ENCODE peak calls at places on chromosomes 2 and 18, in five cellular contexts. One of them, this sample, is unnamed.

GRCh38 chr2:4938246-4938645 is 753.9 kb upstream of the SOX11 start:
- DNase-seq in neural progenitor cell: no peak
- DNase-seq in thoracic aorta: no peak
- DNase-seq in dorsolateral prefrontal cortex: no peak
- DNase-seq in PC-3: no peak
- DNase-seq in this sample: no peak

GRCh38 chr18:8163287-8163959 is 445.8 kb upstream of the RAB12 start:
- DNase-seq in neural progenitor cell: no peak
- DNase-seq in thoracic aorta: no peak
- DNase-seq in dorsolateral prefrontal cortex: no peak
- DNase-seq in PC-3: no peak
- DNase-seq in this sample: no peak

GRCh38 chr18:57050314-57050949 is 96.5 kb upstream of the BOD1L2 start:
- DNase-seq in neural progenitor cell: no peak
- DNase-seq in thoracic aorta: no peak
- DNase-seq in dorsolateral prefrontal cortex: no peak
- DNase-seq in PC-3: no peak
- DNase-seq in this sample: no peak

GRCh38 chr2:191250400-191250799 is 5.2 kb downstream of the MYO1B start:
- DNase-seq in neural progenitor cell: no peak
- DNase-seq in thoracic aorta: no peak
- DNase-seq in dorsolateral prefrontal cortex: no peak
- DNase-seq in PC-3: peak; percentile 51
- DNase-seq in this sample: no peak

GRCh38 chr2:237600205-237600846 is 9.8 kb upstream of the RAB17 start:
- DNase-seq in neural progenitor cell: no peak
- DNase-seq in thoracic aorta: no peak
- DNase-seq in dorsolateral prefrontal cortex: no peak
- DNase-seq in PC-3: no peak
- DNase-seq in this sample: peak; percentile 7

GRCh38 chr2:7881038-7881437 is 800.8 kb upstream of the ID2 start:
- DNase-seq in neural progenitor cell: no peak
- DNase-seq in thoracic aorta: no peak
- DNase-seq in dorsolateral prefrontal cortex: no peak
- DNase-seq in PC-3: no peak
- DNase-seq in this sample: no peak

GRCh38 chr2:231716641-231717280 is 8.4 kb downstream of the PTMA start:
- DNase-seq in neural progenitor cell: no peak
- DNase-seq in thoracic aorta: no peak
- DNase-seq in dorsolateral prefrontal cortex: no peak
- DNase-seq in PC-3: peak; percentile 39
- DNase-seq in this sample: no peak

GRCh38 chr18:11320981-11321380 is 171.6 kb upstream of the PIEZO2 start:
- DNase-seq in neural progenitor cell: no peak
- DNase-seq in thoracic aorta: no peak
- DNase-seq in dorsolateral prefrontal cortex: no peak
- DNase-seq in PC-3: peak; percentile 52
- DNase-seq in this sample: no peak

GRCh38 chr2:29936005-29936404 is 14.6 kb upstream of the ALK start:
- DNase-seq in neural progenitor cell: no peak
- DNase-seq in thoracic aorta: no peak
- DNase-seq in dorsolateral prefrontal cortex: no peak
- DNase-seq in PC-3: no peak
- DNase-seq in this sample: no peak

GRCh38 chr2:72883356-72883962 is 3.7 kb upstream of the SPR start:
- DNase-seq in neural progenitor cell: peak; percentile 84
- DNase-seq in thoracic aorta: no peak
- DNase-seq in dorsolateral prefrontal cortex: no peak
- DNase-seq in PC-3: peak; percentile 53
- DNase-seq in this sample: no peak

GRCh38 chr2:176140520-176141317 is 10.6 kb upstream of the HOXD4 start:
- DNase-seq in neural progenitor cell: peak; percentile 93
- DNase-seq in thoracic aorta: no peak
- DNase-seq in dorsolateral prefrontal cortex: peak; percentile 55
- DNase-seq in PC-3: peak; percentile 85
- DNase-seq in this sample: peak; percentile 65

GRCh38 chr2:176115883-176116813 is at the start of gene HOXD10:
- DNase-seq in neural progenitor cell: peak; percentile 65
- DNase-seq in thoracic aorta: no peak
- DNase-seq in dorsolateral prefrontal cortex: no peak
- DNase-seq in PC-3: no peak
- DNase-seq in this sample: no peak

GRCh38 chr2:129885735-129886134 is 93.7 kb upstream of the RAB6C start:
- DNase-seq in neural progenitor cell: peak; percentile 39
- DNase-seq in thoracic aorta: no peak
- DNase-seq in dorsolateral prefrontal cortex: no peak
- DNase-seq in PC-3: no peak
- DNase-seq in this sample: no peak

GRCh38 chr2:98835831-98836385 is 100.1 kb downstream of the CRACDL start:
- DNase-seq in neural progenitor cell: no peak
- DNase-seq in thoracic aorta: no peak
- DNase-seq in dorsolateral prefrontal cortex: no peak
- DNase-seq in PC-3: peak; percentile 39
- DNase-seq in this sample: peak; percentile 29

GRCh38 chr2:15331787-15332186 is 229.3 kb downstream of the NBAS start:
- DNase-seq in neural progenitor cell: no peak
- DNase-seq in thoracic aorta: no peak
- DNase-seq in dorsolateral prefrontal cortex: no peak
- DNase-seq in PC-3: no peak
- DNase-seq in this sample: no peak

GRCh38 chr2:188751786-188752185 is 222.4 kb upstream of the COL3A1 start:
- DNase-seq in neural progenitor cell: no peak
- DNase-seq in thoracic aorta: no peak
- DNase-seq in dorsolateral prefrontal cortex: no peak
- DNase-seq in PC-3: peak; percentile 63
- DNase-seq in this sample: no peak

GRCh38 chr18:74689251-74689650 is 91.6 kb downstream of the ZNF407 start:
- DNase-seq in neural progenitor cell: no peak
- DNase-seq in thoracic aorta: no peak
- DNase-seq in dorsolateral prefrontal cortex: no peak
- DNase-seq in PC-3: no peak
- DNase-seq in this sample: no peak

GRCh38 chr2:238158807-238159539 is at the start of gene ERFE:
- DNase-seq in neural progenitor cell: peak; percentile 88
- DNase-seq in thoracic aorta: no peak
- DNase-seq in dorsolateral prefrontal cortex: no peak
- DNase-seq in PC-3: peak; percentile 61
- DNase-seq in this sample: no peak

GRCh38 chr2:240933048-240933965 is 27.2 kb downstream of the CROCC2 start:
- DNase-seq in neural progenitor cell: no peak
- DNase-seq in thoracic aorta: no peak
- DNase-seq in dorsolateral prefrontal cortex: peak; percentile 25
- DNase-seq in PC-3: no peak
- DNase-seq in this sample: no peak

GRCh38 chr2:68214381-68214780 is 38.0 kb downstream of the PPP3R1 start:
- DNase-seq in neural progenitor cell: no peak
- DNase-seq in thoracic aorta: no peak
- DNase-seq in dorsolateral prefrontal cortex: no peak
- DNase-seq in PC-3: no peak
- DNase-seq in this sample: no peak

GRCh38 chr2:28639092-28639691 is 112.4 kb upstream of the PPP1CB start:
- DNase-seq in neural progenitor cell: no peak
- DNase-seq in thoracic aorta: no peak
- DNase-seq in dorsolateral prefrontal cortex: no peak
- DNase-seq in PC-3: no peak
- DNase-seq in this sample: no peak

GRCh38 chr2:28640908-28641300 is 110.7 kb upstream of the PPP1CB start:
- DNase-seq in neural progenitor cell: no peak
- DNase-seq in thoracic aorta: no peak
- DNase-seq in dorsolateral prefrontal cortex: no peak
- DNase-seq in PC-3: no peak
- DNase-seq in this sample: no peak

GRCh38 chr2:28638102-28638501 is 113.5 kb upstream of the PPP1CB start:
- DNase-seq in neural progenitor cell: no peak
- DNase-seq in thoracic aorta: no peak
- DNase-seq in dorsolateral prefrontal cortex: no peak
- DNase-seq in PC-3: no peak
- DNase-seq in this sample: no peak

GRCh38 chr2:28640263-28640907 is 111.2 kb upstream of the PPP1CB start:
- DNase-seq in neural progenitor cell: no peak
- DNase-seq in thoracic aorta: no peak
- DNase-seq in dorsolateral prefrontal cortex: no peak
- DNase-seq in PC-3: no peak
- DNase-seq in this sample: no peak

DNA sequence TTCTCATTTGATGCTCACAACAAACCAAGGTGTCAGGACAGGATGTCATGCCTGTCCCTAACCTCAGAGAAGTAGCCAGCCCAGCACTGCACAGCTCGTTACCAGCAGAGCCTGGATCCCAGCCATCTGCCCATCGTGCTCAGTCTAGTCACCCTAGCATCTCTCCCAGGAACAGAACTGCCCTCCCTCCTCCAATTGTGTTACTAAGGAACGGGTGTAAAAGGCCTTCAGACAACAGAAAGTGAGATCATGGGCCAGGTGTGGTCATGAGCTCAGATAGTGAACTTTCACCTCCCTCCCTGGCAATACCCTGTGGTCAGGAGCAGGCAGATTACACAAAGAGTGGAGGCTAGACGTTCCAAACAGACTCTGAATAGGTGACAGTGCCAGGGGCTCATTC is 111.8 kb upstream of the PPP1CB start:
- DNase-seq in neural progenitor cell: no peak
- DNase-seq in thoracic aorta: no peak
- DNase-seq in dorsolateral prefrontal cortex: no peak
- DNase-seq in PC-3: peak; percentile 93
- DNase-seq in this sample: no peak
- H3K27ac ChIP-seq in neural progenitor cell: no peak overlapping the region
- H3K27ac ChIP-seq in thoracic aorta: peak overlapping the region; percentile 100
- H3K27ac ChIP-seq in dorsolateral prefrontal cortex: no peak overlapping the region
- H3K27ac ChIP-seq in PC-3: peak overlapping the region; percentile 88
- H3K27ac ChIP-seq in this sample: no peak overlapping the region

DNA sequence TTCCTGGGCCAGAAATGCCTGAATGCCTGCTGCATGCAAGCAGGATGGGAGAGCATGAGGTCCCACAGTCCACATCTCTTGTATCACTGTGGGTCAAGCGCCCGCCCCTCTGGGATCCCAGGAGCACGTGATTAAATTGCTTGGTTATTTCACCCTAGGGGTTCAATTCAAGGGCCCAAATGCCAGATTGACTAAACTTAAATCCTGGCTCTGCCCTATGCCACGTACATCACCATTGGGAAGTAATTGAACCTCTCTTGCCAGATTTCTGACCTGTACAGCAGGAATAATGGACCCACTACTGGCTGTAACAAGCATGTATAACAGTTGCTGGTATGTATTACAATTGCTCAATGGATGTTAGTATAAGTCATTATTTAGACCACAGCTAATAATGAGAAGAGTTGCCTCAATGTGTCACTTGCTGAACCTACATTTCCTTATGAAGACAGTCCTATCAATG is 19.9 kb downstream of the FHL2 start:
- DNase-seq in neural progenitor cell: no peak
- DNase-seq in thoracic aorta: no peak
- DNase-seq in dorsolateral prefrontal cortex: no peak
- DNase-seq in PC-3: no peak
- DNase-seq in this sample: no peak
- H3K27ac ChIP-seq in neural progenitor cell: no peak overlapping the region
- H3K27ac ChIP-seq in thoracic aorta: no peak overlapping the region
- H3K27ac ChIP-seq in dorsolateral prefrontal cortex: no peak overlapping the region
- H3K27ac ChIP-seq in PC-3: no peak overlapping the region
- H3K27ac ChIP-seq in this sample: no peak overlapping the region

GRCh38 chr2:230657462-230657861 is 55.2 kb upstream of the CAB39 start:
- DNase-seq in neural progenitor cell: no peak
- DNase-seq in thoracic aorta: no peak
- DNase-seq in dorsolateral prefrontal cortex: no peak
- DNase-seq in PC-3: no peak
- DNase-seq in this sample: no peak
- H3K27ac ChIP-seq in neural progenitor cell: no peak overlapping the region
- H3K27ac ChIP-seq in thoracic aorta: no peak overlapping the region
- H3K27ac ChIP-seq in dorsolateral prefrontal cortex: no peak overlapping the region
- H3K27ac ChIP-seq in PC-3: no peak overlapping the region
- H3K27ac ChIP-seq in this sample: no peak overlapping the region

GRCh38 chr2:54613794-54614257 is 109.6 kb upstream of the EML6 start:
- DNase-seq in neural progenitor cell: no peak
- DNase-seq in thoracic aorta: no peak
- DNase-seq in dorsolateral prefrontal cortex: no peak
- DNase-seq in PC-3: peak; percentile 75
- DNase-seq in this sample: no peak
- H3K27ac ChIP-seq in neural progenitor cell: no peak overlapping the region
- H3K27ac ChIP-seq in thoracic aorta: peak overlapping the region; percentile 21
- H3K27ac ChIP-seq in dorsolateral prefrontal cortex: no peak overlapping the region
- H3K27ac ChIP-seq in PC-3: peak overlapping the region; percentile 89
- H3K27ac ChIP-seq in this sample: no peak overlapping the region

GRCh38 chr2:39468574-39469331 is 31.7 kb upstream of the MAP4K3 start:
- DNase-seq in neural progenitor cell: no peak
- DNase-seq in thoracic aorta: no peak
- DNase-seq in dorsolateral prefrontal cortex: peak; percentile 41
- DNase-seq in PC-3: no peak
- DNase-seq in this sample: no peak
- H3K27ac ChIP-seq in neural progenitor cell: no peak overlapping the region
- H3K27ac ChIP-seq in thoracic aorta: peak overlapping the region; percentile 72
- H3K27ac ChIP-seq in dorsolateral prefrontal cortex: peak overlapping the region; percentile 70
- H3K27ac ChIP-seq in PC-3: no peak overlapping the region
- H3K27ac ChIP-seq in this sample: no peak overlapping the region

GRCh38 chr18:63257453-63257852 is 62.1 kb downstream of the BCL2 start:
- DNase-seq in neural progenitor cell: no peak
- DNase-seq in thoracic aorta: no peak
- DNase-seq in dorsolateral prefrontal cortex: no peak
- DNase-seq in PC-3: no peak
- DNase-seq in this sample: no peak
- H3K27ac ChIP-seq in neural progenitor cell: no peak overlapping the region
- H3K27ac ChIP-seq in thoracic aorta: no peak overlapping the region
- H3K27ac ChIP-seq in dorsolateral prefrontal cortex: peak overlapping the region; percentile 90
- H3K27ac ChIP-seq in PC-3: peak overlapping the region; percentile 58
- H3K27ac ChIP-seq in this sample: peak overlapping the region; percentile 64

DNA sequence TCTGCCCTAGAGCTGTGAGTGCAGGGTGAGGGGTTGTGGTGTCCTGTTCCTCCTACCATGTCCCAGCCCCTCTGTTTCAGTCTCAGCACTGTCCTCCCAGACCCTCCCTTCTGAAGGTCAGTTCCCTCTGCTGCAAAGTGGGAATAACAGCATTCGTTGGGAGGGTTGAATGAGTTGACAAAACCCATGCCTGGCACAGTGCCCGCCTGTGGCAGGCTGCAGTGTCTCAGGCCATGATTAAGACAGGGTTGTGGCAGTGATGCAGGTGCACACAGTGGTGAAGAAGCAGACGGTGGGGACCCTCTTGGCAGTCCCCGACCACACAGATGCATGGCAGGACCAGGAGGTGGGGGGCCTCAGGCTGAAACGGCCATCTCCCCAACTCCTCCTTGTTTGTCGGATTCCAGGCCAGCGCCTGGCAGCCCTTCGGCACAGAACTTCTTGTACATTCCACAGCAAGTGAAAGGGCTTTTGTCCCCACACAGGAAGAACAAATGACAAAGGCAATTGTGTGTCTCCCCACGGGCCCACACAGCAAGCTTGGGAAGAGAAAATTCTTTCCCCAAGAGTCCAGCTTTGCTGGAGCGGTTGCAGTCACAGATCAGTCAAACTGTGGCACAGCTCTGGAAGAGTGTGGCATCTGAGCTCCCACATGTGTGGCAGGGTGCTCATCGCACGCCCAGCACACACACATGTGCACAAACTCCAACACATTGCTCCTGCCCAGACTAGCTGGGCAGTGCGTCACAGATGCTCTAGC is 92.0 kb upstream of the MSH2 start:
- DNase-seq in neural progenitor cell: peak; percentile 53
- DNase-seq in thoracic aorta: peak; percentile 10
- DNase-seq in dorsolateral prefrontal cortex: peak; percentile 92
- DNase-seq in PC-3: peak; percentile 26
- DNase-seq in this sample: peak; percentile 89
- H3K27ac ChIP-seq in neural progenitor cell: no peak overlapping the region
- H3K27ac ChIP-seq in thoracic aorta: no peak overlapping the region
- H3K27ac ChIP-seq in dorsolateral prefrontal cortex: peak overlapping the region; percentile 100
- H3K27ac ChIP-seq in PC-3: no peak overlapping the region
- H3K27ac ChIP-seq in this sample: peak overlapping the region; percentile 99

This sample was measured in caudate nucleus.